ENCODE peak calls at places on chromosomes 4 and X, in eight cellular contexts. One of them, this sample, is unnamed.

GRCh38 chr4:92566284-92566683 is 262.5 kb downstream of the GRID2 start:
- DNase-seq in neural progenitor cell: peak
- DNase-seq in mammary epithelial cell: no peak
- DNase-seq in GM23338: no peak
- DNase-seq in PC-9: no peak
- DNase-seq in hepatocyte: no peak
- DNase-seq in A549: no peak
- DNase-seq in OCI-LY7: no peak
- DNase-seq in this sample: no peak

GRCh38 chr4:15882675-15883086 is 55.9 kb downstream of the FGFBP1 start:
- DNase-seq in neural progenitor cell: peak
- DNase-seq in mammary epithelial cell: peak
- DNase-seq in GM23338: peak
- DNase-seq in PC-9: peak
- DNase-seq in hepatocyte: peak
- DNase-seq in A549: peak
- DNase-seq in OCI-LY7: peak
- DNase-seq in this sample: no peak

GRCh38 chr4:1092026-1092982 is 21.1 kb downstream of the RNF212 start:
- DNase-seq in neural progenitor cell: no peak
- DNase-seq in mammary epithelial cell: no peak
- DNase-seq in GM23338: peak
- DNase-seq in PC-9: no peak
- DNase-seq in hepatocyte: no peak
- DNase-seq in A549: no peak
- DNase-seq in OCI-LY7: peak
- DNase-seq in this sample: no peak

GRCh38 chr4:75742451-75742850 is 18.1 kb downstream of the USO1 start:
- DNase-seq in neural progenitor cell: no peak
- DNase-seq in mammary epithelial cell: no peak
- DNase-seq in GM23338: no peak
- DNase-seq in PC-9: no peak
- DNase-seq in hepatocyte: no peak
- DNase-seq in A549: no peak
- DNase-seq in OCI-LY7: no peak
- DNase-seq in this sample: no peak

GRCh38 chrX:23435108-23435507 is 100.5 kb downstream of the PTCHD1 start:
- DNase-seq in neural progenitor cell: no peak
- DNase-seq in mammary epithelial cell: no peak
- DNase-seq in GM23338: no peak
- DNase-seq in PC-9: no peak
- DNase-seq in hepatocyte: no peak
- DNase-seq in A549: no peak
- DNase-seq in OCI-LY7: no peak
- DNase-seq in this sample: no peak

GRCh38 chr4:8846046-8846720 is 25.5 kb downstream of the HMX1 start:
- DNase-seq in neural progenitor cell: no peak
- DNase-seq in mammary epithelial cell: no peak
- DNase-seq in GM23338: no peak
- DNase-seq in PC-9: no peak
- DNase-seq in hepatocyte: no peak
- DNase-seq in A549: no peak
- DNase-seq in OCI-LY7: no peak
- DNase-seq in this sample: no peak

GRCh38 chr4:101171747-101172146 is 175.6 kb downstream of the PPP3CA start:
- DNase-seq in neural progenitor cell: no peak
- DNase-seq in mammary epithelial cell: peak
- DNase-seq in GM23338: no peak
- DNase-seq in PC-9: no peak
- DNase-seq in hepatocyte: no peak
- DNase-seq in A549: no peak
- DNase-seq in OCI-LY7: no peak
- DNase-seq in this sample: no peak

GRCh38 chr4:7045961-7046921 is 3.1 kb downstream of the TADA2B start:
- DNase-seq in neural progenitor cell: no peak
- DNase-seq in mammary epithelial cell: no peak
- DNase-seq in GM23338: no peak
- DNase-seq in PC-9: no peak
- DNase-seq in hepatocyte: no peak
- DNase-seq in A549: no peak
- DNase-seq in OCI-LY7: peak
- DNase-seq in this sample: peak

GRCh38 chr4:81255524-81255923 is 40.5 kb upstream of the PRKG2 start:
- DNase-seq in neural progenitor cell: no peak
- DNase-seq in mammary epithelial cell: peak
- DNase-seq in GM23338: no peak
- DNase-seq in PC-9: no peak
- DNase-seq in hepatocyte: peak
- DNase-seq in A549: peak
- DNase-seq in OCI-LY7: no peak
- DNase-seq in this sample: peak

GRCh38 chrX:144801786-144802185 is 445.5 kb upstream of the SPANXN1 start:
- DNase-seq in neural progenitor cell: no peak
- DNase-seq in mammary epithelial cell: peak
- DNase-seq in GM23338: no peak
- DNase-seq in PC-9: peak
- DNase-seq in hepatocyte: no peak
- DNase-seq in A549: no peak
- DNase-seq in OCI-LY7: no peak
- DNase-seq in this sample: no peak

GRCh38 chr4:168659971-168660465 is 163.2 kb downstream of the PALLD start:
- DNase-seq in neural progenitor cell: no peak
- DNase-seq in mammary epithelial cell: no peak
- DNase-seq in GM23338: no peak
- DNase-seq in PC-9: no peak
- DNase-seq in hepatocyte: no peak
- DNase-seq in A549: no peak
- DNase-seq in OCI-LY7: no peak
- DNase-seq in this sample: no peak

GRCh38 chr4:53161475-53162423 is 204.1 kb downstream of the SCFD2 start:
- DNase-seq in neural progenitor cell: no peak
- DNase-seq in mammary epithelial cell: no peak
- DNase-seq in GM23338: no peak
- DNase-seq in PC-9: no peak
- DNase-seq in hepatocyte: no peak
- DNase-seq in A549: no peak
- DNase-seq in OCI-LY7: no peak
- DNase-seq in this sample: peak

GRCh38 chrX:141258080-141258479 is 15.8 kb upstream of the SPANXC start:
- DNase-seq in neural progenitor cell: no peak
- DNase-seq in mammary epithelial cell: no peak
- DNase-seq in GM23338: no peak
- DNase-seq in PC-9: no peak
- DNase-seq in hepatocyte: no peak
- DNase-seq in A549: no peak
- DNase-seq in OCI-LY7: no peak
- DNase-seq in this sample: no peak

GRCh38 chr4:164383187-164384181 is 370.4 kb upstream of the SMIM31 start:
- DNase-seq in neural progenitor cell: peak
- DNase-seq in mammary epithelial cell: peak
- DNase-seq in GM23338: peak
- DNase-seq in PC-9: peak
- DNase-seq in hepatocyte: peak
- DNase-seq in A549: peak
- DNase-seq in OCI-LY7: no peak
- DNase-seq in this sample: peak

GRCh38 chr4:76007089-76007559 is at the start of gene CXCL9:
- DNase-seq in neural progenitor cell: no peak
- DNase-seq in mammary epithelial cell: peak
- DNase-seq in GM23338: no peak
- DNase-seq in PC-9: no peak
- DNase-seq in hepatocyte: no peak
- DNase-seq in A549: no peak
- DNase-seq in OCI-LY7: no peak
- DNase-seq in this sample: no peak

GRCh38 chrX:132406106-132406505 is 82.7 kb downstream of the MBNL3 start:
- DNase-seq in neural progenitor cell: no peak
- DNase-seq in mammary epithelial cell: no peak
- DNase-seq in GM23338: no peak
- DNase-seq in PC-9: no peak
- DNase-seq in hepatocyte: no peak
- DNase-seq in A549: no peak
- DNase-seq in OCI-LY7: no peak
- DNase-seq in this sample: no peak

GRCh38 chrX:26788402-26788998 is 572.5 kb downstream of the MAGEB5 start:
- DNase-seq in neural progenitor cell: no peak
- DNase-seq in mammary epithelial cell: no peak
- DNase-seq in GM23338: no peak
- DNase-seq in PC-9: no peak
- DNase-seq in hepatocyte: no peak
- DNase-seq in A549: no peak
- DNase-seq in OCI-LY7: no peak
- DNase-seq in this sample: no peak

DNA sequence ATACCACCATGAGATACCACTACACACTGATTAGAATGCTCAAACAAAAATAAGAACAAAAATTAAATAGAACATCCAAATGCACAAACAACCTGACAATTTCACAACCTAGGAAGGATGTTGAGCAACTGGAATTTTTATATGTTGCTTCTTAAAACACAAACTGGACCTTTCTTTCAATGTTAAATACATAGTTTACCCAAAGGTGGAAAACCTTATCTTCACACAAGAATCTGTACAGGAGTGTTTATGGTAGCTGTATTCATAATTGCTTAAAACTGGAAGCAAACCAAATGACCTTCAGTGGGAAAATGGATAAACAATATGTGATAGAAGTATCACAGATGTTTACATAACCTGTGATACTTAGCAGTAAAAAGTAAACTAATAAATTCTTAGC is 573.8 kb downstream of the MAGEB5 start:
- DNase-seq in neural progenitor cell: no peak
- DNase-seq in mammary epithelial cell: no peak
- DNase-seq in GM23338: no peak
- DNase-seq in PC-9: no peak
- DNase-seq in hepatocyte: no peak
- DNase-seq in A549: no peak
- DNase-seq in OCI-LY7: no peak
- DNase-seq in this sample: no peak
- H3K4me3 ChIP-seq in neural progenitor cell: no peak
- H3K4me3 ChIP-seq in mammary epithelial cell: no peak
- H3K4me3 ChIP-seq in GM23338: no peak
- H3K4me3 ChIP-seq in PC-9: no peak
- H3K4me3 ChIP-seq in hepatocyte: no peak
- H3K4me3 ChIP-seq in A549: no peak
- H3K4me3 ChIP-seq in OCI-LY7: no peak
- H3K4me3 ChIP-seq in this sample: no peak

DNA sequence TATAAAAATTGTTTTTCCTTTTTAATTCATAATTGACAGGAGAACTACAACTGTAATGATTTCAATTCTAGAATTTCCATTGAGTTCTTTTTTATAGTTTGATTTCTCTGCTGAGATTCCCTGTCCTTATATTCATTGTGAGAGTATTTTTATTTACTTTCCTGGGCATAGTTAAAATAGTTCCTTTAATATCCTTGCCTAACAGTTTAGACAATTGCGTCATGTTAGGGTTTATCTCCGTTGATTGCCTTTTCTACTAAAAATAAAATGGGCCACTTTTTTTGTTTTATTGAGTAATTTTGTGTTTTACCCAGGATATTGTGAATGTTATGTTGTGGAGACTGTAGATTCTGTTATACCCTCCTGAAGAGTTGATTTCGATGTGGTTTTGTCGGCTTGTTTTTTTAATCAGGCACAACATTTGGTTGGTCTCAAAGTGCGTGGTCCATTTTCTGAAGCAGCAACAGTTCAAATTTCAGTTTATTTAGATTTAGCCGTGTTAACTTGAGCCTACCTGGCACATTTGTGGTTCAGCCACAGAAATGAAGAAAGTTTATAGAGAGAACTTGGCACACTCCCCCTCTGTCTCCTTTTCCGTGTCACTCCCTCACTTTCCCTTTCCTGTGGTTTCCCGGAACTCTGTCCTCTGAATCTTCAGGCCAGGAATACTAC is 16.0 kb upstream of the PRRG1 start:
- DNase-seq in neural progenitor cell: no peak
- DNase-seq in mammary epithelial cell: no peak
- DNase-seq in GM23338: no peak
- DNase-seq in PC-9: no peak
- DNase-seq in hepatocyte: no peak
- DNase-seq in A549: no peak
- DNase-seq in OCI-LY7: no peak
- DNase-seq in this sample: no peak
- H3K4me2 ChIP-seq in neural progenitor cell: no peak
- H3K4me2 ChIP-seq in mammary epithelial cell: no peak
- H3K4me2 ChIP-seq in GM23338: no peak
- H3K4me2 ChIP-seq in PC-9: no peak
- H3K4me2 ChIP-seq in hepatocyte: no peak
- H3K4me2 ChIP-seq in A549: no peak
- H3K4me2 ChIP-seq in OCI-LY7: no peak
- H3K4me2 ChIP-seq in this sample: peak

GRCh38 chr4:89123418-89123817 is 12.1 kb downstream of the TIGD2 start:
- DNase-seq in neural progenitor cell: no peak
- DNase-seq in mammary epithelial cell: peak
- DNase-seq in GM23338: peak
- DNase-seq in PC-9: peak
- DNase-seq in hepatocyte: peak
- DNase-seq in A549: peak
- DNase-seq in OCI-LY7: no peak
- DNase-seq in this sample: no peak
- H3K27ac ChIP-seq in neural progenitor cell: no peak
- H3K27ac ChIP-seq in mammary epithelial cell: no peak
- H3K27ac ChIP-seq in GM23338: no peak
- H3K27ac ChIP-seq in PC-9: peak
- H3K27ac ChIP-seq in hepatocyte: peak
- H3K27ac ChIP-seq in A549: peak
- H3K27ac ChIP-seq in OCI-LY7: no peak
- H3K27ac ChIP-seq in this sample: no peak

GRCh38 chr4:165443276-165443675 is 64.5 kb downstream of the CPE start:
- DNase-seq in neural progenitor cell: no peak
- DNase-seq in mammary epithelial cell: no peak
- DNase-seq in GM23338: no peak
- DNase-seq in PC-9: no peak
- DNase-seq in hepatocyte: no peak
- DNase-seq in A549: no peak
- DNase-seq in OCI-LY7: no peak
- DNase-seq in this sample: no peak

GRCh38 chr4:165440415-165440882 is 61.6 kb downstream of the CPE start:
- DNase-seq in neural progenitor cell: no peak
- DNase-seq in mammary epithelial cell: peak
- DNase-seq in GM23338: peak
- DNase-seq in PC-9: peak
- DNase-seq in hepatocyte: peak
- DNase-seq in A549: peak
- DNase-seq in OCI-LY7: no peak
- DNase-seq in this sample: no peak

GRCh38 chr4:165439344-165439743 is 60.5 kb downstream of the CPE start:
- DNase-seq in neural progenitor cell: no peak
- DNase-seq in mammary epithelial cell: no peak
- DNase-seq in GM23338: no peak
- DNase-seq in PC-9: no peak
- DNase-seq in hepatocyte: no peak
- DNase-seq in A549: no peak
- DNase-seq in OCI-LY7: no peak
- DNase-seq in this sample: no peak

DNA sequence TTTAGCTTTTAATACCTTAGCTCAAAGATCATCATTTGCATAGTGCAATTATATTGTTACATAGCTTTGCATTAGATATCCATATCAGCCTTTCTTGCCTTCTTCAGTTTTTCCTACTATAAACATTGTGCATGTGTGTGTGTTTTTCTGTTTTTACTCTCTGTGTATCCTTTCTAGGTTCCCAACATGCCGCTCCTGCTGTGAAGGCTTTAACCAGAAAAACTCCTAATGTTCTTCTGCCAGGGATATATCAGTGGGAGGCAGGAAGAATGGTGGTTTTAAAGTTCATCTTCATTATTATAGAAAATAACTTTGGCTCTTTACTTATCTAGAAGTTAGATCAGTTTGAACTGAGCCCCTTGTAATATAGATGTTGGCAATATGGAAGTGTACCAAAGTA is 61.2 kb downstream of the CPE start:
- DNase-seq in neural progenitor cell: no peak
- DNase-seq in mammary epithelial cell: no peak
- DNase-seq in GM23338: no peak
- DNase-seq in PC-9: no peak
- DNase-seq in hepatocyte: no peak
- DNase-seq in A549: no peak
- DNase-seq in OCI-LY7: no peak
- DNase-seq in this sample: no peak
- H3K4me3 ChIP-seq in neural progenitor cell: no peak
- H3K4me3 ChIP-seq in mammary epithelial cell: no peak
- H3K4me3 ChIP-seq in GM23338: no peak
- H3K4me3 ChIP-seq in PC-9: no peak
- H3K4me3 ChIP-seq in hepatocyte: no peak
- H3K4me3 ChIP-seq in A549: no peak
- H3K4me3 ChIP-seq in OCI-LY7: no peak
- H3K4me3 ChIP-seq in this sample: no peak